ENCODE peak calls at places on chromosomes 1 and 21, in five cellular contexts. Q is adipocyte, V is neuronal stem cell, N is mucosa of descending colon, O is H9. H is an unnamed sample.

GRCh38 chr1:22557341-22557950 is 5.8 kb upstream of the EPHA8 start:
- DNase-seq in Q (no peak), V (no peak), N (no peak), O (no peak), H (no peak)

GRCh38 chr21:24375201-24375600 is 1232.1 kb downstream of the MRPL39 start:
- DNase-seq in Q (no peak), V (no peak), N (peak; percentile 7), O (peak; percentile 32), H (no peak)

GRCh38 chr1:198624648-198624980 is 14.2 kb upstream of the PTPRC start:
- DNase-seq in Q (no peak), V (no peak), N (no peak), O (no peak), H (no peak)

GRCh38 chr1:70805641-70806040 is 242.0 kb downstream of the PTGER3 start:
- DNase-seq in Q (no peak), V (no peak), N (no peak), O (no peak), H (no peak)

GRCh38 chr1:161139765-161140164 is 7.3 kb upstream of the DEDD start:
- DNase-seq in Q (peak; percentile 79), V (no peak), N (peak; percentile 80), O (no peak), H (no peak)

GRCh38 chr1:28249013-28249870 is 10.1 kb upstream of the SESN2 start:
- DNase-seq in Q (peak; percentile 87), V (peak; percentile 27), N (peak; percentile 35), O (no peak), H (no peak)

GRCh38 chr1:214447557-214447871 is 103.9 kb downstream of the PTPN14 start:
- DNase-seq in Q (peak; percentile 35), V (no peak), N (no peak), O (no peak), H (peak; percentile 72)

GRCh38 chr21:46226920-46227599 is 1.5 kb downstream of the LSS start:
- DNase-seq in Q (peak; percentile 76), V (no peak), N (peak; percentile 27), O (no peak), H (no peak)

GRCh38 chr1:195970209-195970608 is 638.0 kb downstream of the KCNT2 start:
- DNase-seq in Q (no peak), V (no peak), N (no peak), O (no peak), H (no peak)

GRCh38 chr1:211589782-211590721 is 11.1 kb upstream of the SLC30A1 start:
- DNase-seq in Q (peak; percentile 56), V (no peak), N (peak; percentile 62), O (no peak), H (no peak)

DNA sequence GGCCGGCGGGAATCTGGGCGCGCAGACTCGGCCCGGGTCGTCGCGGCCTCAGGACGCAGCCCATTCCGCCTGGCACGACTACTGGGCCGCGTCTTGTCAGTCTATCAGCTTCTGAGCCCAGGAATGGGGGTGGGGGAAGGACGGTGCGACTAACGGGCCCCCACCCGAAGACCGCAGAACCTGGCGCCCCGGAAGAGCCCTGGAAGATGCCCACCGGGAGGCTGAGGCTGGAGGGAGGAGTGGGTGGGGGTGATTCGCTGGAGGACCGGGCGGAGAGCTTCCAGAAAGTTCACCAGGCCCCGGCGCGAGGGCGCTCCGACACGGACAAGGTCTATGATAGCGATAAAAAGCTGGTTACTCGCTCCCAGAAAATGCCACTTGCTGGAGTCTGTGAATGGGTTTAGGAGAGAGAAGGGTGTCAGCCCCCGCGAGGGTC is 1.7 kb upstream of the DMRTA2 start:
- DNase-seq in Q (no peak), V (no peak), N (no peak), O (peak; percentile 48), H (no peak)
- H3K9me3 ChIP-seq in Q (no peaks in the 10 kb centered on the region), V (peaks cover 6% of the 10 kb centered on the region), N (no peaks in the 10 kb centered on the region), O (no peaks in the 10 kb centered on the region), H (peaks cover 8% of the 10 kb centered on the region)

DNA sequence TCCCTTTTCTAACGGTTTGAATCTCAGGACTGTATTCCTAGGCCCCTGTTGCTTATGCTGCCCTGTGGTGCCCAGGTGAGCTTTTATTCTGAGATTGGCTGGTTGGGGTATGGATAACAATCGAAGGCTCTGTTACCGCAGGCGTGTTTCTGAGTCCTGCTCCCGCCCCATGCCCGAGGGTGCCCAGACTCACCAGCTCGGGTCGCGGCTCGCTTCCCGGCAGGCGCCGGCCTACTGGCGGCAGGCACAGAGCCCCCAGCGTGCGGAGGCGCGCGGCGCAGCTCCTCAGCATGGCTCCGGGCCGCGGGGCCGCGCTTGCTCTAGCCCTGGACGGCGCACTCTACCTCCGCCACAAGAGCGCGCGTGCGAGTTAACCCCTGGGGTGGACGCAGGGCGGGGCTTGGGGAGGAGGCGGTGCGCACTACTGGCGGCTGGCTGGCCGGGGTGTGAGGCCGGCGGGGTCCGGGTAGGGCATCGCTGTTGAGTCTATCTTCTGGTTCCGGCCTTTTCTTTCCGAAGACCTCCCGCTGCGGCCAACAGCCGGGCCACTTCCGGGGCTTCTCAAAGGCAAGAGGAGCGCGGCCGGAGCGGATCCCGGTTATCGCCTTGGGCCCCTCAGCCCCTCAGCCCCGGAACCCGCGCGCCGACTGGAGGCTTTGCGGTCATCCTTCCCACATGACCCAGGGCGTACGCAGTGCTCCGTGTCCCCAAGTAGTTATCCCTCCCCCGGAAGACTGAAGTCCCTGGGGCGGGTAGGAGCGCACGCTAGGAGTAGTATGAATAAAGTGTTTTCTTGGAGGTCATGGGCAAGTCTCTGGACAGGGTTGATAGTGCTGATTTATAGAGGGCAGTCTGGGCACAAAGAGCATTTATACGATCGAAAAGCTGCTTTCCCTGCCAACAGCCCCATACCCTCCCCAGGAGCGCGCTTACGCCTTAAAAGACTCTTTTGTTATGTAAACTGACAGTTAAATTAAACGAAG is at the start of gene THEM4:
- DNase-seq in Q (peak; percentile 97), V (peak; percentile 87), N (peak; percentile 98), O (peak; percentile 98), H (peak; percentile 99)
- H3K9me3 ChIP-seq in Q (peaks cover 12% of the 10 kb centered on the region), V (peaks cover 9% of the 10 kb centered on the region), N (peaks cover 22% of the 10 kb centered on the region), O (peaks cover 6% of the 10 kb centered on the region), H (peaks cover 12% of the 10 kb centered on the region)

GRCh38 chr1:115596080-115596795 is 45.5 kb upstream of the VANGL1 start:
- DNase-seq in Q (no peak), V (no peak), N (no peak), O (no peak), H (no peak)
- H3K9me3 ChIP-seq in Q (peaks cover 6% of the 10 kb centered on the region), V (no peaks in the 10 kb centered on the region), N (no peaks in the 10 kb centered on the region), O (no peaks in the 10 kb centered on the region), H (no peaks in the 10 kb centered on the region)

DNA sequence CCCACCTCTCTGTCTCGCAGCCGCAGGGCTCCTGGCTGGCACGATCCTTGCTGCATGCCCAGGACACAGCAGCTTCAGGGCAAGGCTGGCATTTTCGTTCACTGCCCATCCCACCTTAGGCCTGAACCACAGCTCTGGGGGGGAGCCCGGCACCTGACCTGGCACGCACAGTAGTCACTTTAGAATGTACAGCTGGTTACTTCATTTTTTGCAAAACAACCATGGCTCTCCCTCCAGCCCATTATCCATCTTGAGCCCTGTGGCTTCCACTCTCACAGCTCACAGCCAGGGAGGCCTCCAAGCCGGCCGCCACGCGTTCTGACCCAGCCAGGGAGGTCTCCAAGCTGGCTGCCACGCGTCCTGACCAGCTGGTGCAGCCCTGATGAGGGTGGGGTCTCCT is 54.8 kb upstream of the ACTRT2 start:
- DNase-seq in Q (no peak), V (no peak), N (no peak), O (no peak), H (no peak)
- H3K9me3 ChIP-seq in Q (peaks cover 6% of the 10 kb centered on the region), V (peaks cover 5% of the 10 kb centered on the region), N (no peaks in the 10 kb centered on the region), O (peaks cover 91% of the 10 kb centered on the region), H (no peaks in the 10 kb centered on the region)

DNA sequence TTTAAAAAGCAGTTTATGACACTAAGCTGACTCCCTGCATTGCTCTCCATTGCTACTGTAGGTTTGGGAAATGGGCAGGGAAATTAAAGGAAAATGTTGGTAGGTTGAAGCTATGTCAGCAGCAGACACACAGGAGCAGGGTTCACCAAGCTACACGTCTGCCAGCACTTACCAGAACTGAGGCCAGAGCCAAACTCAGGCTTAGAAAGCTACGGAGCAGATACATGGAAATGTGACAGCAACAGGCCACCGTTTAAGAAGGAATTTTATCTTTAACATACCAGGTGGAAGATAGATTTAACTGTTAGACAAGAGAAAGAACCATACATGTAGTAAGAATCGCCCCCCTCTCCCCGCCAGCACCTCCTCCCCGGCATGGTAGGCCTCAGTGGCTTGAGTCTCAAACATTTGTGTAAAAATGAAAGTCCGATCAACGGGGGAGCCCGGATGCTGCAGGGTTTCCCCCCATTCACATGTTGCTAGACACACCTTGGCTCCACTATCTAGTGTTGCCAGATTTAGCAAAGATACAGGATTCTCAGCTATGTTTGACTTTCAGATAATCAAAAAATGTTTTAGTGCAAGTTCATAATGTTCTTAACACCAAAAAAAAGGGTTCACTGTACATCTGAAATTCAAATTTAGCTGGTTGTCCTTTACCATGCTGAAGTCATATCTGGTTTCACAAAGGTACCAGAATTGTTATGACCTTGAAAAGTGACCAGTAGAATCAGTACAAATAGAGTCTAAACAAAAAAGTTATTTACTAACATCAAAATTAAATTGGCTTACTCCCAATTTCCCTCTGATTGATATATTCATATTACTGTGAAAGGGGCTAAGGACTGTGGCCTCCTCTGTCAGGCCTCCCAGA is 6.7 kb downstream of the OR2T11 start:
- DNase-seq in Q (no peak), V (no peak), N (no peak), O (no peak), H (no peak)
- H3K9me3 ChIP-seq in Q (no peaks in the 10 kb centered on the region), V (peaks cover 34% of the 10 kb centered on the region), N (no peaks in the 10 kb centered on the region), O (peaks cover 80% of the 10 kb centered on the region), H (no peaks in the 10 kb centered on the region)

DNA sequence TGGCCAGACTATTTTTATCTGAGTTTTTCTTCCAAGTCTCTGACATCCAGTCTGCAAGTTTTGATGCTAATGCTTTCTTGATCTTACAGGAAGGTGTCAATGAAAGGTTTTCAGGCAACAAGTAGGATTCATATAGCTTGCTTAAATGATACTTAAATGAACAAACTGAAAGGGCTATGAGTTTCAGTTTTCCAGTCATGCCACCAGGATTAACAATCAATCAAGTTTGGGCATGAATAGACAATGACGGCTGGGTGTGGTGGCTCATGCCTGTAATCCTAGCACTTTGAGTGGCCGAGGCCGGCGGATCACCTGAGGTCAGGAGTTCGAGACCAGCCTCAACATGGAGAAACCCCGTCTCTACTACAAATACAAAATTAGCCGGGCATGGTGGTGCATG is 34.3 kb upstream of the SLC16A1 start:
- DNase-seq in Q (no peak), V (no peak), N (no peak), O (no peak), H (no peak)
- H3K9me3 ChIP-seq in Q (no peaks in the 10 kb centered on the region), V (no peaks in the 10 kb centered on the region), N (no peaks in the 10 kb centered on the region), O (no peaks in the 10 kb centered on the region), H (no peaks in the 10 kb centered on the region)